ENCODE peak calls at places on chromosomes 4 and X, in nine cellular contexts. X, S, Y, H, Q, W, U, T and J are unnamed samples.

GRCh38 chr4:48851651-48852050 is 20.8 kb downstream of the OCIAD1 start:
- DNase-seq in X (no peak), S (no peak), Y (no peak), H (no peak), Q (no peak), W (no peak), U (no peak), T (no peak), J (no peak)

GRCh38 chrX:46918434-46918833 is 6.2 kb downstream of the JADE3 start:
- DNase-seq in X (no peak), S (no peak), Y (no peak), H (peak), Q (no peak), W (no peak), U (no peak), T (no peak), J (no peak)

GRCh38 chrX:45557390-45557789 is 356.7 kb upstream of the DIPK2B start:
- DNase-seq in X (no peak), S (no peak), Y (no peak), H (no peak), Q (peak), W (no peak), U (peak), T (no peak), J (peak)

GRCh38 chr4:36224969-36225903 is 19.1 kb downstream of the ARAP2 start:
- DNase-seq in X (no peak), S (no peak), Y (no peak), H (no peak), Q (no peak), W (no peak), U (peak), T (no peak), J (no peak)

GRCh38 chr4:81621490-81621889 is 149.8 kb upstream of the RASGEF1B start:
- DNase-seq in X (no peak), S (no peak), Y (no peak), H (no peak), Q (no peak), W (no peak), U (peak), T (no peak), J (no peak)

GRCh38 chr4:184170996-184171395 is 46.7 kb downstream of the ENPP6 start:
- DNase-seq in X (no peak), S (no peak), Y (no peak), H (peak), Q (peak), W (peak), U (no peak), T (no peak), J (no peak)

GRCh38 chr4:3791910-3792542 is 25.8 kb downstream of the ADRA2C start:
- DNase-seq in X (no peak), S (no peak), Y (no peak), H (no peak), Q (peak), W (peak), U (peak), T (no peak), J (peak)

GRCh38 chr4:26124753-26125236 is 196.0 kb upstream of the RBPJ start:
- DNase-seq in X (no peak), S (peak), Y (no peak), H (peak), Q (peak), W (no peak), U (peak), T (no peak), J (peak)

GRCh38 chr4:88674565-88674964 is 23.1 kb downstream of the NAP1L5 start:
- DNase-seq in X (no peak), S (no peak), Y (no peak), H (peak), Q (no peak), W (peak), U (no peak), T (no peak), J (no peak)

GRCh38 chr4:177505171-177505615 is 63.0 kb upstream of the AGA start:
- DNase-seq in X (no peak), S (peak), Y (no peak), H (no peak), Q (no peak), W (no peak), U (peak), T (no peak), J (no peak)

GRCh38 chr4:6875431-6875831 is 34.2 kb upstream of the TBC1D14 start:
- DNase-seq in X (no peak), S (no peak), Y (no peak), H (no peak), Q (no peak), W (no peak), U (peak), T (no peak), J (no peak)

GRCh38 chrX:151609222-151609621 is 45.7 kb downstream of the PASD1 start:
- DNase-seq in X (no peak), S (no peak), Y (no peak), H (no peak), Q (peak), W (no peak), U (no peak), T (no peak), J (no peak)

GRCh38 chr4:5899396-5899795 is 6.5 kb upstream of the CRMP1 start:
- DNase-seq in X (no peak), S (no peak), Y (no peak), H (no peak), Q (no peak), W (no peak), U (no peak), T (no peak), J (no peak)

GRCh38 chr4:186920486-186920885 is 196.8 kb upstream of the FAT1 start:
- DNase-seq in X (no peak), S (no peak), Y (no peak), H (peak), Q (peak), W (peak), U (no peak), T (no peak), J (peak)

GRCh38 chrX:24298191-24298590 is 15.7 kb downstream of the SUPT20HL2 start:
- DNase-seq in X (no peak), S (no peak), Y (no peak), H (no peak), Q (no peak), W (peak), U (no peak), T (no peak), J (no peak)